ENCODE peak calls at places on chromosomes 13 and 19, in seven cellular contexts. I is upper lobe of right lung; B is activated CD8-positive, alpha-beta T cell treated with anti-CD3 and anti-CD28 coated beads for 36 hours; W is stomach; L is neural crest cell; Q is dorsolateral prefrontal cortex; N is glutamatergic neuron. A is an unnamed sample.

GRCh38 chr19:6272411-6272791 is 7.4 kb downstream of the MLLT1 start:
- DNase-seq in B (no peak), W (no peak), L (no peak), I (no peak), N (no peak), Q (no peak), A (no peak)

GRCh38 chr13:97307882-97308624 is 85.9 kb downstream of the MBNL2 start:
- DNase-seq in W (no peak), N (no peak), B (no peak), I (no peak), Q (peak; percentile 68), L (no peak), A (peak; percentile 30)

GRCh38 chr19:9342610-9343304 is 18.8 kb downstream of the ZNF559 start:
- DNase-seq in Q (no peak), L (no peak), W (no peak), B (no peak), I (no peak), N (no peak), A (no peak)

GRCh38 chr13:109436841-109437240 is 349.5 kb downstream of the IRS2 start:
- DNase-seq in W (no peak), N (no peak), B (no peak), L (no peak), Q (no peak), I (no peak), A (no peak)

GRCh38 chr13:109610517-109610916 is 175.9 kb downstream of the IRS2 start:
- DNase-seq in I (peak; percentile 73), Q (no peak), N (no peak), L (no peak), W (peak; percentile 48), B (peak; percentile 51), A (peak; percentile 28)

GRCh38 chr13:85383291-85383690 is 415.9 kb downstream of the SLITRK6 start:
- DNase-seq in I (no peak), N (no peak), Q (no peak), W (no peak), L (no peak), B (no peak), A (no peak)

GRCh38 chr19:15246198-15246481 is 13.9 kb upstream of the EPHX3 start:
- DNase-seq in N (no peak), Q (no peak), I (no peak), B (no peak), W (no peak), L (no peak), A (no peak)

GRCh38 chr13:90979059-90979458 is 368.4 kb upstream of the MIR17HG start:
- DNase-seq in Q (no peak), I (no peak), W (no peak), B (no peak), L (no peak), N (no peak), A (no peak)

GRCh38 chr13:106587787-106588186 is 19.9 kb upstream of the ARGLU1 start:
- DNase-seq in N (no peak), Q (no peak), I (no peak), B (no peak), L (no peak), W (no peak), A (peak; percentile 1)

GRCh38 chr19:397321-397720 is 11.6 kb downstream of the C2CD4C start:
- DNase-seq in L (no peak), I (peak; percentile 49), Q (peak; percentile 3), B (no peak), W (no peak), N (no peak), A (no peak)

DNA sequence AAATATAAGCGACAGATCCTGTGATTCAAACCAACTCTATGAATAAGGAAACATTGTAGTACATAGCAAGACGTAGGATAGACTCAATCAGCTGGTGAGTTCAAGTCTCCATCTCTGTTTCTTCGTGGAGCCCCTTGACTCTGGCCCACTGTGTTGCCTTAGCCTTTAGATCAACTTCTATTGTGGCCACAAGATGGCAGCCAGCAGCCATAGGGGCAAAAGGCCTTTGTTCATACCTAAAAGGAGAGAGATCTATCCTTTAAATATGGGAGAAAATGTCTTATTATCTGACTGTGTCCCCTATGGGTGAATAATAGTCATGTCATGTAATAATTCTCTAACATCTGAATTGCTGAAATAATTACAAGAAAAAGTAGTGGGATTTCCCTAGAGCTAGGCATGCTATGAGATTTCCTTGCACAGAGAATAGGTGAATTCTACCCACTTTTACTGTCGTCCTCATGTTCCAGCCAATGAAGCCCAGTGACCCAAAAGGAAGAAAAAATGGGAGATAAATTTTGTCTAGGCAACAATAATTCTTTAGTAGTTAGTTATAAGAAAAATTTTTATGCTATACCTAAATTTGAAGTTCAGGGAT is 129.4 kb downstream of the PCDH20 start:
- DNase-seq in I (no peak), W (peak; percentile 27), L (no peak), N (peak; percentile 52), B (peak; percentile 2), Q (no peak), A (no peak)
- TF ChIP-seq CTCF in I (peak; percentile 14), W (peak; percentile 15), L (peak; percentile 52), N (peak; percentile 62), B (no peak), Q (no peak), A (no peak)

GRCh38 chr13:78876915-78877549 is 218.1 kb upstream of the OBI1 start:
- DNase-seq in N (no peak), W (no peak), B (no peak), I (no peak), Q (no peak), L (no peak), A (no peak)

GRCh38 chr13:78881054-78881453 is 222.1 kb upstream of the OBI1 start:
- DNase-seq in N (no peak), L (no peak), B (no peak), Q (no peak), W (no peak), I (no peak), A (no peak)

GRCh38 chr13:78881746-78882145 is 222.8 kb upstream of the OBI1 start:
- DNase-seq in Q (no peak), N (no peak), W (no peak), I (no peak), B (no peak), L (no peak), A (no peak)

GRCh38 chr13:78875792-78876580 is 217.0 kb upstream of the OBI1 start:
- DNase-seq in N (no peak), I (no peak), B (peak; percentile 29), W (no peak), Q (no peak), L (no peak), A (peak; percentile 11)
- TF ChIP-seq CTCF in N (no peak), I (no peak), B (no peak), W (no peak), Q (no peak), L (no peak), A (no peak)

GRCh38 chr13:113598081-113598410 is 13.5 kb downstream of the TFDP1 start:
- DNase-seq in B (no peak), N (no peak), Q (peak; percentile 17), W (no peak), I (peak; percentile 35), L (no peak), A (no peak)
- TF ChIP-seq CTCF in B (no peak), N (no peak), Q (no peak), W (no peak), I (no peak), L (no peak), A (no peak)

GRCh38 chr19:46573679-46574522 is 27.2 kb upstream of the CALM3 start:
- DNase-seq in L (no peak), N (no peak), I (no peak), W (no peak), B (no peak), Q (no peak), A (no peak)

GRCh38 chr19:46574533-46574932 is 26.6 kb upstream of the CALM3 start:
- DNase-seq in B (peak; percentile 68), L (no peak), N (no peak), I (no peak), W (no peak), Q (no peak), A (no peak)

GRCh38 chr19:46580247-46580646 is 20.9 kb upstream of the CALM3 start:
- DNase-seq in L (no peak), W (no peak), Q (no peak), I (no peak), N (no peak), B (no peak), A (no peak)

GRCh38 chr19:46578450-46578849 is 22.7 kb upstream of the CALM3 start:
- DNase-seq in I (no peak), B (no peak), Q (no peak), W (no peak), N (no peak), L (no peak), A (no peak)

GRCh38 chr19:46579286-46579944 is 21.7 kb upstream of the CALM3 start:
- DNase-seq in N (peak; percentile 82), B (peak; percentile 76), Q (no peak), I (no peak), W (no peak), L (peak; percentile 47), A (no peak)
- TF ChIP-seq CTCF in N (peak; percentile 83), B (peak; percentile 56), Q (no peak), I (peak; percentile 23), W (no peak), L (peak; percentile 55), A (no peak)

GRCh38 chr13:48618937-48619336 is 34.8 kb upstream of the CYSLTR2 start:
- DNase-seq in B (no peak), Q (no peak), N (no peak), W (no peak), I (no peak), L (no peak), A (no peak)
- TF ChIP-seq CTCF in B (no peak), Q (no peak), N (no peak), W (no peak), I (no peak), L (no peak), A (no peak)

GRCh38 chr13:23159587-23160240 is 21.1 kb upstream of the SGCG start:
- DNase-seq in I (peak; percentile 66), W (no peak), N (peak; percentile 21), L (peak; percentile 17), Q (no peak), B (no peak), A (no peak)
- TF ChIP-seq CTCF in I (no peak), W (peak; percentile 5), N (peak; percentile 44), L (peak; percentile 31), Q (no peak), B (no peak), A (no peak)

A was measured in Calu3.